ENCODE peak calls at places on chromosomes 2 and 18, in five cellular contexts. P, A, Q, O and J are unnamed samples.

GRCh38 chr18:65336411-65336810 is 414.4 kb upstream of the CDH7 start:
- DNase-seq in P (no peak), A (no peak), Q (no peak), O (no peak), J (no peak)

GRCh38 chr2:238523158-238524110 is 96.7 kb downstream of the ASB1 start:
- DNase-seq in P (no peak), A (peak), Q (peak), O (no peak), J (no peak)

GRCh38 chr2:173589604-173590277 is 235.1 kb downstream of the CDCA7 start:
- DNase-seq in P (no peak), A (no peak), Q (no peak), O (no peak), J (no peak)

GRCh38 chr2:96839288-96839874 is 4.4 kb downstream of the ANKRD23 start:
- DNase-seq in P (no peak), A (no peak), Q (peak), O (no peak), J (no peak)

GRCh38 chr2:8230466-8230865 is 451.4 kb upstream of the ID2 start:
- DNase-seq in P (no peak), A (no peak), Q (no peak), O (no peak), J (no peak)

GRCh38 chr2:46978696-46979095 is 63.1 kb upstream of the MCFD2 start:
- DNase-seq in P (no peak), A (no peak), Q (no peak), O (no peak), J (no peak)

GRCh38 chr2:28643911-28644334 is 107.7 kb upstream of the PPP1CB start:
- DNase-seq in P (no peak), A (no peak), Q (no peak), O (no peak), J (no peak)

GRCh38 chr2:240319855-240320560 is 115.5 kb upstream of the GPC1 start:
- DNase-seq in P (no peak), A (no peak), Q (no peak), O (no peak), J (peak)

GRCh38 chr2:63865159-63865799 is 23.6 kb downstream of the UGP2 start:
- DNase-seq in P (no peak), A (peak), Q (no peak), O (no peak), J (no peak)

GRCh38 chr2:146978891-146979555 is 865.8 kb upstream of the ACVR2A start:
- DNase-seq in P (no peak), A (no peak), Q (no peak), O (no peak), J (no peak)

GRCh38 chr2:165475270-165476004 is 5.9 kb downstream of the CSRNP3 start:
- DNase-seq in P (no peak), A (no peak), Q (no peak), O (no peak), J (no peak)

GRCh38 chr2:234478121-234478858 is 18.6 kb downstream of the ARL4C start:
- DNase-seq in P (no peak), A (no peak), Q (no peak), O (no peak), J (no peak)

GRCh38 chr18:5057348-5058012 is 139.6 kb downstream of the AKAIN1 start:
- DNase-seq in P (peak), A (peak), Q (peak), O (peak), J (peak)

GRCh38 chr18:7755753-7756475 is 188.8 kb downstream of the PTPRM start:
- DNase-seq in P (no peak), A (peak), Q (no peak), O (no peak), J (no peak)

GRCh38 chr18:24427484-24427883 is 1.0 kb downstream of the IMPACT start:
- DNase-seq in P (peak), A (no peak), Q (no peak), O (no peak), J (no peak)

GRCh38 chr2:2464095-2464494 is 133.0 kb upstream of the MYT1L start:
- DNase-seq in P (peak), A (no peak), Q (no peak), O (no peak), J (no peak)

GRCh38 chr2:144041612-144042011 is 478.3 kb downstream of the ZEB2 start:
- DNase-seq in P (no peak), A (no peak), Q (no peak), O (no peak), J (no peak)

GRCh38 chr2:151085101-151085640 is 176.5 kb downstream of the RBM43 start:
- DNase-seq in P (no peak), A (no peak), Q (no peak), O (no peak), J (no peak)

GRCh38 chr2:84285056-84285747 is 173.9 kb downstream of the SUCLG1 start:
- DNase-seq in P (no peak), A (no peak), Q (no peak), O (no peak), J (no peak)

GRCh38 chr2:96655491-96655973 is 13.0 kb downstream of the FER1L5 start:
- DNase-seq in P (no peak), A (no peak), Q (no peak), O (no peak), J (no peak)

GRCh38 chr2:143878131-143878530 is 641.8 kb downstream of the ZEB2 start:
- DNase-seq in P (no peak), A (no peak), Q (no peak), O (no peak), J (no peak)

GRCh38 chr2:96903318-96903717 is 33.4 kb upstream of the SEMA4C start:
- DNase-seq in P (no peak), A (no peak), Q (no peak), O (no peak), J (no peak)

GRCh38 chr2:14778015-14778414 is 145.5 kb downstream of the LRATD1 start:
- DNase-seq in P (no peak), A (no peak), Q (no peak), O (no peak), J (no peak)

GRCh38 chr2:45009928-45010705 is 865 bp upstream of the SIX2 start:
- DNase-seq in P (peak), A (no peak), Q (peak), O (no peak), J (no peak)

GRCh38 chr18:56716692-56717146 is 65.6 kb downstream of the WDR7 start:
- DNase-seq in P (no peak), A (no peak), Q (no peak), O (peak), J (no peak)

GRCh38 chr18:10771053-10771709 is 245.4 kb downstream of the NAPG start:
- DNase-seq in P (no peak), A (no peak), Q (no peak), O (peak), J (no peak)
- TF ChIP-seq SUZ12 in P (no peak), A (no peak), Q (no peak), O (no peak), J (no peak)

GRCh38 chr2:203177361-203177760 is 61.5 kb upstream of the CYP20A1 start:
- DNase-seq in P (no peak), A (no peak), Q (no peak), O (no peak), J (no peak)
- TF ChIP-seq SUZ12 in P (no peak), A (no peak), Q (no peak), O (no peak), J (no peak)

GRCh38 chr2:168456526-168457176 is 579 bp downstream of the CERS6 start:
- DNase-seq in P (peak), A (peak), Q (peak), O (no peak), J (no peak)

GRCh38 chr2:168461178-168461941 is 5.3 kb downstream of the CERS6 start:
- DNase-seq in P (no peak), A (no peak), Q (no peak), O (no peak), J (no peak)

GRCh38 chr2:168457177-168457905 is 1.3 kb downstream of the CERS6 start:
- DNase-seq in P (no peak), A (no peak), Q (no peak), O (peak), J (no peak)

GRCh38 chr2:168460561-168460960 is 4.5 kb downstream of the CERS6 start:
- DNase-seq in P (no peak), A (no peak), Q (no peak), O (no peak), J (no peak)

GRCh38 chr2:168459256-168459655 is 3.2 kb downstream of the CERS6 start:
- DNase-seq in P (no peak), A (no peak), Q (no peak), O (no peak), J (no peak)
- TF ChIP-seq SUZ12 in P (no peak), A (no peak), Q (no peak), O (no peak), J (no peak)

DNA sequence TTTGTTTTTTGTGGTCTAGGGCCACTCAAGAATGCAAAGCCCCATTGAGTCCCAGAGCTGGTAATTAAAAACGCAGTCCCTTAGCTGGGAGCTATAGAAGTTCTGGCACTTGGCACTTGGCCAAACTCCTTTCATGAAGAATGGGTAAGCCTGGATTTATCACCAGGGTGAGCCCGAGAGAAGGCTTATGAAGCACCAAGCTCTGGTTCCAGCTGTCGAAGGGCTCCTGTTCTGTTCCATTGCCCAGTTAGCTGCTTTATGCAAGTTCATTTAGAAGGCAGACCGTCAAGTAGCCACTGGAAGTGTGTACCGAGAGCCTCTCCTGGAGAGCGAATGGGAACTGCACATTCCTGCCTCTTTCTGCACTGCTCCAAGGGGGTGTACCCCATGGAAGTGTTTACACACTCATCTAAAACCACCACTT is 14.2 kb downstream of the ECEL1 start:
- DNase-seq in P (peak), A (no peak), Q (no peak), O (no peak), J (no peak)
- TF ChIP-seq SUZ12 in P (no peak), A (no peak), Q (no peak), O (no peak), J (no peak)

GRCh38 chr18:50298443-50299284 is 11.2 kb upstream of the CXXC1 start:
- DNase-seq in P (no peak), A (no peak), Q (peak), O (no peak), J (no peak)

GRCh38 chr18:50289103-50289433 is 1.6 kb upstream of the CXXC1 start:
- DNase-seq in P (no peak), A (no peak), Q (no peak), O (no peak), J (no peak)

GRCh38 chr18:50287441-50288347 is at the start of gene CXXC1:
- DNase-seq in P (peak), A (peak), Q (peak), O (peak), J (peak)

GRCh38 chr18:50297621-50298442 is 10.3 kb upstream of the CXXC1 start:
- DNase-seq in P (no peak), A (no peak), Q (peak), O (peak), J (peak)

DNA sequence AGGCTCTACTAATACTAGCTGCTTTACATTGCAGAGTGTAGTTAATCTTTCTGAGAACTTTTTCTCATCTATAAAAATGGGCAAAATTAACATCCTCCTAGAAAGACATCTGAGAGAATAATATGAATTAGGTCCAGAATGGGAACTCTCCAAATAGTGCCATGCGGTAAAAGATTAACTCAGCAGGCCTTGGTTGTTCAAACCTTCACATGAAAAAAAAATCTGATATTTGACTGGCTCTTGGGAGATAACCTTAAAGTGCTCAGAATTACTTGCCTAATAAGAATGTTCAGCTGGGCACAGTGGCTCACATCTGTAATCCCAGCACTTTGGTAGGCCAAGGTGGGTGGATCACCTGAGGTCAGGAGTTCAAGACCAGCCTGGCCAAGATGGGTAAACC is 5.5 kb upstream of the CXXC1 start:
- DNase-seq in P (no peak), A (no peak), Q (no peak), O (no peak), J (no peak)
- TF ChIP-seq SUZ12 in P (no peak), A (no peak), Q (no peak), O (no peak), J (no peak)

GRCh38 chr2:135641156-135642068 is 100.2 kb upstream of the UBXN4 start:
- DNase-seq in P (no peak), A (no peak), Q (no peak), O (no peak), J (no peak)

GRCh38 chr2:135636982-135637381 is 104.7 kb upstream of the UBXN4 start:
- DNase-seq in P (no peak), A (no peak), Q (no peak), O (no peak), J (no peak)

GRCh38 chr2:135637456-135638087 is 104.1 kb upstream of the UBXN4 start:
- DNase-seq in P (no peak), A (no peak), Q (no peak), O (no peak), J (no peak)

GRCh38 chr2:135635212-135635835 is 104.0 kb downstream of the R3HDM1 start:
- DNase-seq in P (no peak), A (peak), Q (no peak), O (no peak), J (no peak)

DNA sequence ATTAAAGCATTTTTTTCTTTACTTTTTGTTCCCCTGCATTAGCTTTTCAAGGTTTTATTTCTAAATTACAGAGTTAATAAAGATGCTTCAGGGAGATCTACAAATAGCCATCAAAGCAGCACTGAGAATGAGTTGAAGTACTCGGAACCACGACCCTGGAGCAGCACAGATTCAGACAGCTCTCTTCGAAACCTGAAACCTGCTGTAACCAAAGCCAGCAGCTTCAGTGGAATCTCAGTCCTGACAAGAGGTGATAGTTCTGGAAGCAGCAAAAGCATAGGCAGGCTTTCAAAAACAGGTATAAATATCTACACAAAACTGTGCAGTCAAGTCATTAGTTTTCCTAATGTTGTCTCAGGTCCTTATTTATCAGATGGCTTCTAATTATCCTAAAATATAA is 102.8 kb upstream of the UBXN4 start:
- DNase-seq in P (no peak), A (no peak), Q (no peak), O (no peak), J (no peak)
- TF ChIP-seq SUZ12 in P (no peak), A (no peak), Q (no peak), O (no peak), J (no peak)

GRCh38 chr2:212962691-212963090 is 188.7 kb downstream of the IKZF2 start:
- DNase-seq in P (no peak), A (no peak), Q (no peak), O (no peak), J (no peak)
- TF ChIP-seq SUZ12 in P (no peak), A (no peak), Q (no peak), O (no peak), J (no peak)

GRCh38 chr2:152743004-152743403 is 24.6 kb downstream of the ARL6IP6 start:
- DNase-seq in P (peak), A (peak), Q (no peak), O (no peak), J (no peak)
- TF ChIP-seq SUZ12 in P (no peak), A (no peak), Q (no peak), O (no peak), J (no peak)

GRCh38 chr18:49457616-49458015 is 2.8 kb downstream of the DYM start:
- DNase-seq in P (no peak), A (no peak), Q (no peak), O (no peak), J (no peak)

GRCh38 chr18:49461602-49461977 is 1.1 kb upstream of the DYM start:
- DNase-seq in P (no peak), A (no peak), Q (no peak), O (no peak), J (no peak)

GRCh38 chr18:49460958-49461601 is 635 bp upstream of the DYM start:
- DNase-seq in P (no peak), A (no peak), Q (no peak), O (no peak), J (no peak)

GRCh38 chr18:49456794-49457193 is 3.7 kb downstream of the DYM start:
- DNase-seq in P (no peak), A (no peak), Q (no peak), O (no peak), J (no peak)

GRCh38 chr18:49459404-49460171 is 857 bp downstream of the DYM start:
- DNase-seq in P (no peak), A (no peak), Q (no peak), O (no peak), J (no peak)
- TF ChIP-seq SUZ12 in P (no peak), A (no peak), Q (no peak), O (no peak), J (no peak)